ENCODE peak calls at places on chromosomes 3 and 15, in ten cellular contexts. One of them, this sample, is unnamed.

GRCh38 chr15:42060797-42061196 is 33.6 kb downstream of the PLA2G4D start:
- DNase-seq in sigmoid colon: no peak
- DNase-seq in upper lobe of left lung: no peak
- DNase-seq in brain microvascular endothelial cell: no peak
- DNase-seq in astrocyte of the spinal cord: no peak
- DNase-seq in pancreas: peak
- DNase-seq in mucosa of descending colon: no peak
- DNase-seq in type B pancreatic cell: no peak
- DNase-seq in omental fat pad: no peak
- DNase-seq in fibroblast of lung: no peak
- DNase-seq in this sample: no peak

GRCh38 chr15:100769975-100770340 is 109.7 kb upstream of the ALDH1A3 start:
- DNase-seq in sigmoid colon: no peak
- DNase-seq in upper lobe of left lung: no peak
- DNase-seq in brain microvascular endothelial cell: no peak
- DNase-seq in astrocyte of the spinal cord: no peak
- DNase-seq in pancreas: no peak
- DNase-seq in mucosa of descending colon: no peak
- DNase-seq in type B pancreatic cell: no peak
- DNase-seq in omental fat pad: no peak
- DNase-seq in fibroblast of lung: no peak
- DNase-seq in this sample: no peak

GRCh38 chr15:29805043-29805707 is 17.1 kb downstream of the TJP1 start:
- DNase-seq in sigmoid colon: no peak
- DNase-seq in upper lobe of left lung: no peak
- DNase-seq in brain microvascular endothelial cell: peak
- DNase-seq in astrocyte of the spinal cord: peak
- DNase-seq in pancreas: no peak
- DNase-seq in mucosa of descending colon: no peak
- DNase-seq in type B pancreatic cell: no peak
- DNase-seq in omental fat pad: no peak
- DNase-seq in fibroblast of lung: peak
- DNase-seq in this sample: no peak

GRCh38 chr3:161108840-161109239 is 3.7 kb upstream of the B3GALNT1 start:
- DNase-seq in sigmoid colon: no peak
- DNase-seq in upper lobe of left lung: no peak
- DNase-seq in brain microvascular endothelial cell: no peak
- DNase-seq in astrocyte of the spinal cord: peak
- DNase-seq in pancreas: no peak
- DNase-seq in mucosa of descending colon: no peak
- DNase-seq in type B pancreatic cell: no peak
- DNase-seq in omental fat pad: no peak
- DNase-seq in fibroblast of lung: peak
- DNase-seq in this sample: no peak

GRCh38 chr3:21942328-21942727 is 191.3 kb upstream of the ZNF385D start:
- DNase-seq in sigmoid colon: no peak
- DNase-seq in upper lobe of left lung: no peak
- DNase-seq in brain microvascular endothelial cell: peak
- DNase-seq in astrocyte of the spinal cord: peak
- DNase-seq in pancreas: no peak
- DNase-seq in mucosa of descending colon: no peak
- DNase-seq in type B pancreatic cell: no peak
- DNase-seq in omental fat pad: no peak
- DNase-seq in fibroblast of lung: peak
- DNase-seq in this sample: no peak

GRCh38 chr15:57591822-57592367 is at the start of gene MYZAP:
- DNase-seq in sigmoid colon: no peak
- DNase-seq in upper lobe of left lung: peak
- DNase-seq in brain microvascular endothelial cell: no peak
- DNase-seq in astrocyte of the spinal cord: no peak
- DNase-seq in pancreas: peak
- DNase-seq in mucosa of descending colon: peak
- DNase-seq in type B pancreatic cell: no peak
- DNase-seq in omental fat pad: no peak
- DNase-seq in fibroblast of lung: peak
- DNase-seq in this sample: peak

GRCh38 chr3:194384569-194385001 is 14.5 kb downstream of the GP5 start:
- DNase-seq in sigmoid colon: no peak
- DNase-seq in upper lobe of left lung: no peak
- DNase-seq in brain microvascular endothelial cell: no peak
- DNase-seq in astrocyte of the spinal cord: no peak
- DNase-seq in pancreas: no peak
- DNase-seq in mucosa of descending colon: no peak
- DNase-seq in type B pancreatic cell: peak
- DNase-seq in omental fat pad: no peak
- DNase-seq in fibroblast of lung: no peak
- DNase-seq in this sample: no peak

GRCh38 chr3:100205161-100205560 is 55.6 kb upstream of the TBC1D23 start:
- DNase-seq in sigmoid colon: no peak
- DNase-seq in upper lobe of left lung: no peak
- DNase-seq in brain microvascular endothelial cell: no peak
- DNase-seq in astrocyte of the spinal cord: no peak
- DNase-seq in pancreas: no peak
- DNase-seq in mucosa of descending colon: no peak
- DNase-seq in type B pancreatic cell: no peak
- DNase-seq in omental fat pad: no peak
- DNase-seq in fibroblast of lung: no peak
- DNase-seq in this sample: no peak

GRCh38 chr3:25566358-25566920 is 98.3 kb downstream of the TOP2B start:
- DNase-seq in sigmoid colon: no peak
- DNase-seq in upper lobe of left lung: no peak
- DNase-seq in brain microvascular endothelial cell: no peak
- DNase-seq in astrocyte of the spinal cord: no peak
- DNase-seq in pancreas: no peak
- DNase-seq in mucosa of descending colon: no peak
- DNase-seq in type B pancreatic cell: no peak
- DNase-seq in omental fat pad: no peak
- DNase-seq in fibroblast of lung: no peak
- DNase-seq in this sample: no peak
- TF ChIP-seq CTCF in sigmoid colon: no peak
- TF ChIP-seq CTCF in upper lobe of left lung: no peak
- TF ChIP-seq CTCF in brain microvascular endothelial cell: peak
- TF ChIP-seq CTCF in astrocyte of the spinal cord: peak
- TF ChIP-seq CTCF in pancreas: no peak
- TF ChIP-seq CTCF in mucosa of descending colon: no peak
- TF ChIP-seq CTCF in type B pancreatic cell: peak
- TF ChIP-seq CTCF in omental fat pad: no peak
- TF ChIP-seq CTCF in fibroblast of lung: no peak
- TF ChIP-seq CTCF in this sample: no peak

DNA sequence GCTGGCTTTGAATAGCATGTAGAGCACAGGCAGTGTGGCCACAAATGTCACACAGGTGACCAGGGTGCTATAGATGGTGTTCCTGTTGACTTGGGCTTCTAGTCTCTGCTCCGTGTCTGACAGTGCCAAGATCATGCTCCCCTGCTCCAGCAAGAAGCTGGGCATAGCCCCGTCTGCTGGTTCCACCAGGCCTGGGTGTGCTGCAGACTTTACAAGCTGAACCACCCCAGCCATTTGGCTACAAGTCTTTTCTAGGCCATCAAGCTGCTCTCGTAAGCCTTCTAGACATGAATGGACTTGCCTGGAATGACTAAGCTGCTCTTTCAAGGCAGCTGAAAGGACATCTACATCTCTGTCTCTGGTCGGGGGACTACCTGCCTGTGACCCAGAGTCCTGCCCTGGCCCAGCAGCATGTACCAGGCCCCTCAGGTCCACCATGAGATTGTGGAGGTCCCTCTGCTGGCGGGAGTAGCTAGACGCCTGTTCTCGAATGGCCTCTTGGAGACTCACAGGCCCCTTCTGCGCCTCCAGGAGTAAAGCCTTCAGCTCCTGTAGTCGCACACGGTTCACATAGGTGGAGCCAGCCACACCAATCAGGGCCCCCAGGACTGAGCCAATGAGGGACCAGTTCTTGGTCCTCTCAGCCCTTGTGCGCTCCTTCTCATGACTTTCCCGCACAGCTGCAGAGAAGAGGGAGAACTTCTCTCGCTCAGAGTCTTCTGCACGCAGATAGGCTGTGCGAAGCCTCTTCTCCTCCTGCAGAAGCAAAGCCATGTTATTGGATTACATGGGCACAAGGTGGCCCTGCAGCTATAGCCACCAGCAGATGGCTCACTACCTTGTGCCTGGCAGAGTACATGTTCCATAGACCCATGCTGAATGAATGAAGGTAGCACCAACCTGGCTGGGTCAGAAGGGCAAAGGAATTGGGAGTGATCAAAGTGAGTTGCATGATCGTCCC is 2.8 kb upstream of the PLXNB1 start:
- DNase-seq in sigmoid colon: peak
- DNase-seq in upper lobe of left lung: no peak
- DNase-seq in brain microvascular endothelial cell: no peak
- DNase-seq in astrocyte of the spinal cord: no peak
- DNase-seq in pancreas: no peak
- DNase-seq in mucosa of descending colon: peak
- DNase-seq in type B pancreatic cell: no peak
- DNase-seq in omental fat pad: no peak
- DNase-seq in fibroblast of lung: peak
- DNase-seq in this sample: peak
- TF ChIP-seq CTCF in sigmoid colon: no peak
- TF ChIP-seq CTCF in upper lobe of left lung: no peak
- TF ChIP-seq CTCF in brain microvascular endothelial cell: peak
- TF ChIP-seq CTCF in astrocyte of the spinal cord: peak
- TF ChIP-seq CTCF in pancreas: no peak
- TF ChIP-seq CTCF in mucosa of descending colon: no peak
- TF ChIP-seq CTCF in type B pancreatic cell: peak
- TF ChIP-seq CTCF in omental fat pad: no peak
- TF ChIP-seq CTCF in fibroblast of lung: no peak
- TF ChIP-seq CTCF in this sample: peak

GRCh38 chr3:4355401-4356224 is 52.4 kb downstream of the SETMAR start:
- DNase-seq in sigmoid colon: no peak
- DNase-seq in upper lobe of left lung: peak
- DNase-seq in brain microvascular endothelial cell: no peak
- DNase-seq in astrocyte of the spinal cord: no peak
- DNase-seq in pancreas: peak
- DNase-seq in mucosa of descending colon: no peak
- DNase-seq in type B pancreatic cell: no peak
- DNase-seq in omental fat pad: peak
- DNase-seq in fibroblast of lung: peak
- DNase-seq in this sample: no peak

GRCh38 chr3:4351872-4352271 is 48.7 kb downstream of the SETMAR start:
- DNase-seq in sigmoid colon: no peak
- DNase-seq in upper lobe of left lung: no peak
- DNase-seq in brain microvascular endothelial cell: no peak
- DNase-seq in astrocyte of the spinal cord: no peak
- DNase-seq in pancreas: no peak
- DNase-seq in mucosa of descending colon: no peak
- DNase-seq in type B pancreatic cell: no peak
- DNase-seq in omental fat pad: no peak
- DNase-seq in fibroblast of lung: no peak
- DNase-seq in this sample: no peak

GRCh38 chr3:4350789-4351163 is 47.6 kb downstream of the SETMAR start:
- DNase-seq in sigmoid colon: no peak
- DNase-seq in upper lobe of left lung: peak
- DNase-seq in brain microvascular endothelial cell: peak
- DNase-seq in astrocyte of the spinal cord: peak
- DNase-seq in pancreas: no peak
- DNase-seq in mucosa of descending colon: no peak
- DNase-seq in type B pancreatic cell: no peak
- DNase-seq in omental fat pad: no peak
- DNase-seq in fibroblast of lung: peak
- DNase-seq in this sample: peak

GRCh38 chr3:4356225-4356540 is 53.0 kb downstream of the SETMAR start:
- DNase-seq in sigmoid colon: no peak
- DNase-seq in upper lobe of left lung: no peak
- DNase-seq in brain microvascular endothelial cell: no peak
- DNase-seq in astrocyte of the spinal cord: no peak
- DNase-seq in pancreas: no peak
- DNase-seq in mucosa of descending colon: no peak
- DNase-seq in type B pancreatic cell: no peak
- DNase-seq in omental fat pad: no peak
- DNase-seq in fibroblast of lung: no peak
- DNase-seq in this sample: no peak

DNA sequence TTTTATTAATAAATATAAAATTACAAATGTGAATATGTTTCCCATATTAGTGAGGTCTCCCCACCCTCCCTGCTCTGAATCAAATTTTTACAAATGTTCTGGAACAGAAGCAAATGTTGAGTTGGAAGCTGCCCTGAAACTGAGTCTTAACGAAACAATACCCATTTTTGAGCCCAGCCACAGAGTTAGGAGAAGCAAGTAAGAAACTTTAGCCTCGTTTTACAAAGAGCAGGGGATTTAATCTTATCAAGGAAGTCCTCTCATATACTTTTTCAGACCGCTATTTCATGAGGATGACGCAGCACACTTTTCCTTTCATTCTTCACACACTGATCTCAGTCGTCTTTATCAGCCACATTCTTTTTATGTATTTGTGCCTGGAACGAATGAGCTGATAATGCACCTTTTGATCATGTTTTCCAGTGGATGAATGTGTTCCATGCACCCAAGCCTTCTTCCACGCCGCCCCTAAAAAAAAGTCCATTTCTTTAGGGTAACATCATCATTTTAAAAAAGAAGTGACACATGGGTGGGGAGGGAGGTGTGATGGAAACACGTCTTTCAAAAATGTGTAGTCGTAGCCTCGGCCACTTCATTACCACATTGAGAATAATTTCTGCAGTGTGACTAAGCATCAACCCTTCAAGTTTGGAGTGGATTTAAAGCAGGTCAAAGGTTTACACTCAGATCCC is 48.1 kb downstream of the SETMAR start:
- DNase-seq in sigmoid colon: no peak
- DNase-seq in upper lobe of left lung: no peak
- DNase-seq in brain microvascular endothelial cell: peak
- DNase-seq in astrocyte of the spinal cord: no peak
- DNase-seq in pancreas: no peak
- DNase-seq in mucosa of descending colon: no peak
- DNase-seq in type B pancreatic cell: no peak
- DNase-seq in omental fat pad: no peak
- DNase-seq in fibroblast of lung: peak
- DNase-seq in this sample: no peak
- TF ChIP-seq CTCF in sigmoid colon: no peak
- TF ChIP-seq CTCF in upper lobe of left lung: no peak
- TF ChIP-seq CTCF in brain microvascular endothelial cell: no peak
- TF ChIP-seq CTCF in astrocyte of the spinal cord: no peak
- TF ChIP-seq CTCF in pancreas: no peak
- TF ChIP-seq CTCF in mucosa of descending colon: no peak
- TF ChIP-seq CTCF in type B pancreatic cell: peak
- TF ChIP-seq CTCF in omental fat pad: no peak
- TF ChIP-seq CTCF in fibroblast of lung: no peak
- TF ChIP-seq CTCF in this sample: no peak

GRCh38 chr3:183502237-183502636 is 53.3 kb downstream of the KLHL6 start:
- DNase-seq in sigmoid colon: no peak
- DNase-seq in upper lobe of left lung: no peak
- DNase-seq in brain microvascular endothelial cell: no peak
- DNase-seq in astrocyte of the spinal cord: no peak
- DNase-seq in pancreas: no peak
- DNase-seq in mucosa of descending colon: no peak
- DNase-seq in type B pancreatic cell: no peak
- DNase-seq in omental fat pad: no peak
- DNase-seq in fibroblast of lung: no peak
- DNase-seq in this sample: no peak

GRCh38 chr3:183504597-183504996 is 50.9 kb downstream of the KLHL6 start:
- DNase-seq in sigmoid colon: no peak
- DNase-seq in upper lobe of left lung: no peak
- DNase-seq in brain microvascular endothelial cell: no peak
- DNase-seq in astrocyte of the spinal cord: no peak
- DNase-seq in pancreas: no peak
- DNase-seq in mucosa of descending colon: no peak
- DNase-seq in type B pancreatic cell: no peak
- DNase-seq in omental fat pad: no peak
- DNase-seq in fibroblast of lung: no peak
- DNase-seq in this sample: no peak

GRCh38 chr3:183503738-183504137 is 51.8 kb downstream of the KLHL6 start:
- DNase-seq in sigmoid colon: no peak
- DNase-seq in upper lobe of left lung: peak
- DNase-seq in brain microvascular endothelial cell: no peak
- DNase-seq in astrocyte of the spinal cord: no peak
- DNase-seq in pancreas: no peak
- DNase-seq in mucosa of descending colon: no peak
- DNase-seq in type B pancreatic cell: no peak
- DNase-seq in omental fat pad: no peak
- DNase-seq in fibroblast of lung: no peak
- DNase-seq in this sample: no peak

GRCh38 chr3:183500981-183501704 is 54.4 kb downstream of the KLHL6 start:
- DNase-seq in sigmoid colon: no peak
- DNase-seq in upper lobe of left lung: peak
- DNase-seq in brain microvascular endothelial cell: no peak
- DNase-seq in astrocyte of the spinal cord: no peak
- DNase-seq in pancreas: no peak
- DNase-seq in mucosa of descending colon: no peak
- DNase-seq in type B pancreatic cell: no peak
- DNase-seq in omental fat pad: no peak
- DNase-seq in fibroblast of lung: no peak
- DNase-seq in this sample: no peak

DNA sequence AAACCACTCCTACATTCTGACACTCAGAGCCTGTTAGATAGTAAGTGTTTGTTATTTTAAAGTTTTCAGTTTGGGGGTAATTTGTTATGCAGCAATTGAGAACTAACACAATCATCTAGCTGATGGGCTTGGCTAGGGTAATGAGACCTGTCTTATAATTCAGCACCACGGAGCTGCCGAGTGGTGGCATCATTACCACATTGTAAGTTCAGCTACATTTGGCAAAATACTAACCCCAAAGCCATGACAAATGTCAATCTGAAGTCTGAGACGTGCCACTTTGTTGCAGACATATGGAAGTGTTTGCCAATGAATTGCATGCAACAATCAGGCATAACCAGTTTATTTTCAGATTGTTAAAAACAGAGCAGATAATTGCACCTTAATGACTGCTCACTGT is 52.7 kb downstream of the KLHL6 start:
- DNase-seq in sigmoid colon: no peak
- DNase-seq in upper lobe of left lung: peak
- DNase-seq in brain microvascular endothelial cell: no peak
- DNase-seq in astrocyte of the spinal cord: no peak
- DNase-seq in pancreas: no peak
- DNase-seq in mucosa of descending colon: no peak
- DNase-seq in type B pancreatic cell: no peak
- DNase-seq in omental fat pad: no peak
- DNase-seq in fibroblast of lung: peak
- DNase-seq in this sample: no peak
- TF ChIP-seq CTCF in sigmoid colon: no peak
- TF ChIP-seq CTCF in upper lobe of left lung: no peak
- TF ChIP-seq CTCF in brain microvascular endothelial cell: no peak
- TF ChIP-seq CTCF in astrocyte of the spinal cord: peak
- TF ChIP-seq CTCF in pancreas: no peak
- TF ChIP-seq CTCF in mucosa of descending colon: no peak
- TF ChIP-seq CTCF in type B pancreatic cell: no peak
- TF ChIP-seq CTCF in omental fat pad: no peak
- TF ChIP-seq CTCF in fibroblast of lung: peak
- TF ChIP-seq CTCF in this sample: peak

This sample was measured in D721Med.